ENCODE peak calls at places on chromosomes 2 and 18, in ten cellular contexts. D is neural progenitor cell; N is transverse colon; M is astrocyte of the spinal cord; B is stimulated activated naive CD8-positive, alpha-beta T cell treated with anti-CD3 and anti-CD28 coated beads, Interleukin-15, Interleukin-2, amounts not matched to agents 100 U/mL and 50 U/mL, for 24 hours; Z is frontal cortex; V is amniotic stem cell; S is astrocyte; G is mesendoderm; A is Peyer's patch. K is an unnamed sample.

GRCh38 chr2:22189893-22190292 is 1066.1 kb downstream of the TDRD15 start:
- DNase-seq in D (no peak), N (no peak), M (no peak), B (no peak), Z (no peak), V (no peak), S (no peak), G (no peak), A (no peak), K (no peak)

GRCh38 chr2:128978155-128978707 is 659.6 kb upstream of the HS6ST1 start:
- DNase-seq in D (peak; percentile 33), N (peak; percentile 10), M (no peak), B (no peak), Z (no peak), V (no peak), S (no peak), G (peak; percentile 93), A (no peak), K (no peak)

GRCh38 chr2:69192176-69192945 is 179.4 kb downstream of the ANTXR1 start:
- DNase-seq in D (no peak), N (peak; percentile 55), M (no peak), B (no peak), Z (no peak), V (no peak), S (peak; percentile 67), G (peak; percentile 66), A (no peak), K (no peak)

GRCh38 chr18:36610258-36610657 is 218.5 kb downstream of the TPGS2 start:
- DNase-seq in D (no peak), N (no peak), M (no peak), B (no peak), Z (no peak), V (no peak), S (no peak), G (no peak), A (no peak), K (no peak)

GRCh38 chr2:9773905-9774239 is 69.4 kb upstream of the TAF1B start:
- DNase-seq in D (no peak), N (no peak), M (no peak), B (no peak), Z (no peak), V (no peak), S (no peak), G (no peak), A (no peak), K (no peak)

GRCh38 chr2:209523778-209524362 is 100.0 kb downstream of the MAP2 start:
- DNase-seq in D (no peak), N (no peak), M (peak; percentile 50), B (no peak), Z (no peak), V (peak; percentile 16), S (peak; percentile 33), G (no peak), A (no peak), K (no peak)

GRCh38 chr2:22403748-22404147 is 981.2 kb upstream of the KLHL29 start:
- DNase-seq in D (no peak), N (no peak), M (no peak), B (no peak), Z (no peak), V (no peak), S (no peak), G (no peak), A (no peak), K (no peak)

GRCh38 chr2:72827495-72827894 is 1.7 kb upstream of the EXOC6B start:
- DNase-seq in D (no peak), N (no peak), M (no peak), B (no peak), Z (no peak), V (no peak), S (no peak), G (no peak), A (no peak), K (no peak)

GRCh38 chr2:240134466-240134865 is 1.6 kb downstream of the COPS9 start:
- DNase-seq in D (no peak), N (no peak), M (no peak), B (no peak), Z (no peak), V (no peak), S (no peak), G (no peak), A (no peak), K (no peak)

GRCh38 chr18:55018602-55019001 is 59.3 kb upstream of the CCDC68 start:
- DNase-seq in D (no peak), N (no peak), M (peak; percentile 73), B (no peak), Z (no peak), V (peak; percentile 1), S (peak; percentile 69), G (peak; percentile 63), A (no peak), K (peak; percentile 70)

GRCh38 chr2:169348321-169349002 is 13.9 kb downstream of the LRP2 start:
- DNase-seq in D (no peak), N (no peak), M (no peak), B (no peak), Z (no peak), V (no peak), S (no peak), G (no peak), A (no peak), K (no peak)